ENCODE peak calls at places on chromosome 11, in eight cellular contexts. One of them, this sample, is unnamed.

GRCh38 chr11:77517753-77518152 is 43.9 kb upstream of the PAK1 start:
- DNase-seq in T-cell: no peak
- DNase-seq in immature natural killer cell: no peak
- DNase-seq in heart right ventricle: no peak
- DNase-seq in activated T-cell treated with anti-CD3 and anti-CD28 coated beads for 1 hour: no peak
- DNase-seq in hypothalamus: no peak
- DNase-seq in non-pigmented ciliary epithelial cell: no peak
- DNase-seq in ureter: no peak
- DNase-seq in this sample: no peak

GRCh38 chr11:65793144-65793581 is 6.3 kb downstream of the OVOL1 start:
- DNase-seq in T-cell: no peak
- DNase-seq in immature natural killer cell: no peak
- DNase-seq in heart right ventricle: no peak
- DNase-seq in activated T-cell treated with anti-CD3 and anti-CD28 coated beads for 1 hour: no peak
- DNase-seq in hypothalamus: no peak
- DNase-seq in non-pigmented ciliary epithelial cell: no peak
- DNase-seq in ureter: peak
- DNase-seq in this sample: no peak

GRCh38 chr11:102552447-102553200 is 22.1 kb upstream of the MMP7 start:
- DNase-seq in T-cell: no peak
- DNase-seq in immature natural killer cell: no peak
- DNase-seq in heart right ventricle: no peak
- DNase-seq in activated T-cell treated with anti-CD3 and anti-CD28 coated beads for 1 hour: no peak
- DNase-seq in hypothalamus: no peak
- DNase-seq in non-pigmented ciliary epithelial cell: no peak
- DNase-seq in ureter: no peak
- DNase-seq in this sample: no peak

GRCh38 chr11:122604626-122605025 is 50.9 kb upstream of the UBASH3B start:
- DNase-seq in T-cell: no peak
- DNase-seq in immature natural killer cell: no peak
- DNase-seq in heart right ventricle: no peak
- DNase-seq in activated T-cell treated with anti-CD3 and anti-CD28 coated beads for 1 hour: no peak
- DNase-seq in hypothalamus: no peak
- DNase-seq in non-pigmented ciliary epithelial cell: no peak
- DNase-seq in ureter: no peak
- DNase-seq in this sample: no peak

GRCh38 chr11:73400293-73400692 is 24.1 kb downstream of the RELT start:
- DNase-seq in T-cell: no peak
- DNase-seq in immature natural killer cell: no peak
- DNase-seq in heart right ventricle: no peak
- DNase-seq in activated T-cell treated with anti-CD3 and anti-CD28 coated beads for 1 hour: no peak
- DNase-seq in hypothalamus: no peak
- DNase-seq in non-pigmented ciliary epithelial cell: no peak
- DNase-seq in ureter: no peak
- DNase-seq in this sample: no peak

GRCh38 chr11:45847908-45848316 is 637 bp downstream of the CRY2 start:
- DNase-seq in T-cell: no peak
- DNase-seq in immature natural killer cell: peak
- DNase-seq in heart right ventricle: peak
- DNase-seq in activated T-cell treated with anti-CD3 and anti-CD28 coated beads for 1 hour: no peak
- DNase-seq in hypothalamus: no peak
- DNase-seq in non-pigmented ciliary epithelial cell: no peak
- DNase-seq in ureter: no peak
- DNase-seq in this sample: peak

GRCh38 chr11:113204280-113204679 is 110.1 kb upstream of the TTC12 start:
- DNase-seq in T-cell: no peak
- DNase-seq in immature natural killer cell: no peak
- DNase-seq in heart right ventricle: no peak
- DNase-seq in activated T-cell treated with anti-CD3 and anti-CD28 coated beads for 1 hour: no peak
- DNase-seq in hypothalamus: no peak
- DNase-seq in non-pigmented ciliary epithelial cell: no peak
- DNase-seq in ureter: no peak
- DNase-seq in this sample: no peak

GRCh38 chr11:45354976-45355705 is 69.0 kb upstream of the SYT13 start:
- DNase-seq in T-cell: peak
- DNase-seq in immature natural killer cell: peak
- DNase-seq in heart right ventricle: peak
- DNase-seq in activated T-cell treated with anti-CD3 and anti-CD28 coated beads for 1 hour: peak
- DNase-seq in hypothalamus: peak
- DNase-seq in non-pigmented ciliary epithelial cell: peak
- DNase-seq in ureter: peak
- DNase-seq in this sample: peak

GRCh38 chr11:115084191-115084590 is 405.9 kb downstream of the NXPE2 start:
- DNase-seq in T-cell: no peak
- DNase-seq in immature natural killer cell: no peak
- DNase-seq in heart right ventricle: no peak
- DNase-seq in activated T-cell treated with anti-CD3 and anti-CD28 coated beads for 1 hour: no peak
- DNase-seq in hypothalamus: no peak
- DNase-seq in non-pigmented ciliary epithelial cell: no peak
- DNase-seq in ureter: no peak
- DNase-seq in this sample: no peak

GRCh38 chr11:5224538-5225479 is 2.1 kb downstream of the HBB start:
- DNase-seq in T-cell: no peak
- DNase-seq in immature natural killer cell: no peak
- DNase-seq in heart right ventricle: no peak
- DNase-seq in activated T-cell treated with anti-CD3 and anti-CD28 coated beads for 1 hour: no peak
- DNase-seq in hypothalamus: no peak
- DNase-seq in non-pigmented ciliary epithelial cell: no peak
- DNase-seq in ureter: no peak
- DNase-seq in this sample: no peak

GRCh38 chr11:134656861-134657540 is 245.0 kb upstream of the B3GAT1 start:
- DNase-seq in T-cell: no peak
- DNase-seq in immature natural killer cell: peak
- DNase-seq in heart right ventricle: no peak
- DNase-seq in activated T-cell treated with anti-CD3 and anti-CD28 coated beads for 1 hour: no peak
- DNase-seq in hypothalamus: no peak
- DNase-seq in non-pigmented ciliary epithelial cell: no peak
- DNase-seq in ureter: peak
- DNase-seq in this sample: no peak

GRCh38 chr11:121672630-121673487 is 220.1 kb upstream of the SORL1-AS1 start:
- DNase-seq in T-cell: no peak
- DNase-seq in immature natural killer cell: no peak
- DNase-seq in heart right ventricle: peak
- DNase-seq in activated T-cell treated with anti-CD3 and anti-CD28 coated beads for 1 hour: no peak
- DNase-seq in hypothalamus: no peak
- DNase-seq in non-pigmented ciliary epithelial cell: no peak
- DNase-seq in ureter: no peak
- DNase-seq in this sample: peak

GRCh38 chr11:48107188-48107704 is 109.4 kb upstream of the OR4B1 start:
- DNase-seq in T-cell: no peak
- DNase-seq in immature natural killer cell: no peak
- DNase-seq in heart right ventricle: no peak
- DNase-seq in activated T-cell treated with anti-CD3 and anti-CD28 coated beads for 1 hour: no peak
- DNase-seq in hypothalamus: no peak
- DNase-seq in non-pigmented ciliary epithelial cell: no peak
- DNase-seq in ureter: peak
- DNase-seq in this sample: no peak